ENCODE peak calls at places on chromosome 4, in six cellular contexts. W, L, J, K, F and P are unnamed samples. For H3K36me3, the result is how much of the 10 kb centered on the place peaks cover.

GRCh38 chr4:143921160-143921559 is 15.8 kb upstream of the GYPE start:
- DNase-seq in W (no peak), L (no peak), J (no peak), K (no peak), F (no peak), P (no peak)

GRCh38 chr4:165326831-165327210 is 648 bp upstream of the MSMO1 start:
- DNase-seq in W (peak), L (peak), J (peak), K (peak), F (no peak), P (peak)

GRCh38 chr4:61468091-61468720 is 268.1 kb downstream of the ADGRL3 start:
- DNase-seq in W (no peak), L (no peak), J (no peak), K (no peak), F (no peak), P (no peak)

GRCh38 chr4:123889376-123889945 is 492.9 kb downstream of the SPRY1 start:
- DNase-seq in W (no peak), L (no peak), J (no peak), K (no peak), F (no peak), P (no peak)

GRCh38 chr4:78659264-78659663 is 107.7 kb downstream of the ANXA3 start:
- DNase-seq in W (no peak), L (peak), J (no peak), K (no peak), F (no peak), P (no peak)

GRCh38 chr4:71026086-71026485 is 32.6 kb downstream of the DCK start:
- DNase-seq in W (no peak), L (peak), J (no peak), K (no peak), F (no peak), P (peak)

GRCh38 chr4:82431831-82432230 is 1.4 kb downstream of the ENOPH1 start:
- DNase-seq in W (no peak), L (no peak), J (no peak), K (no peak), F (no peak), P (no peak)

GRCh38 chr4:145739840-145740239 is 59.9 kb downstream of the C4orf51 start:
- DNase-seq in W (peak), L (no peak), J (no peak), K (no peak), F (peak), P (peak)

GRCh38 chr4:3811621-3812020 is 45.4 kb downstream of the ADRA2C start:
- DNase-seq in W (no peak), L (no peak), J (no peak), K (no peak), F (no peak), P (no peak)

GRCh38 chr4:182929296-182929695 is 12.1 kb upstream of the DCTD start:
- DNase-seq in W (no peak), L (no peak), J (no peak), K (no peak), F (no peak), P (no peak)

GRCh38 chr4:5751073-5751917 is 40.3 kb downstream of the EVC start:
- DNase-seq in W (no peak), L (no peak), J (no peak), K (no peak), F (no peak), P (no peak)

GRCh38 chr4:136241221-136241986 is 1290.9 kb downstream of the PCDH18 start:
- DNase-seq in W (no peak), L (no peak), J (no peak), K (peak), F (no peak), P (no peak)

GRCh38 chr4:163748474-163748873 is 254.0 kb downstream of the TMA16 start:
- DNase-seq in W (no peak), L (no peak), J (no peak), K (no peak), F (no peak), P (no peak)

GRCh38 chr4:8537041-8537461 is 43.1 kb upstream of the GPR78 start:
- DNase-seq in W (peak), L (peak), J (no peak), K (no peak), F (peak), P (peak)

GRCh38 chr4:103244251-103244650 is 46.1 kb upstream of the CENPE start:
- DNase-seq in W (no peak), L (no peak), J (no peak), K (no peak), F (no peak), P (no peak)

GRCh38 chr4:159016527-159017137 is 86.2 kb upstream of the RAPGEF2 start:
- DNase-seq in W (peak), L (peak), J (no peak), K (peak), F (no peak), P (peak)

GRCh38 chr4:68984947-68985346 is 33.3 kb upstream of the UGT2A3 start:
- DNase-seq in W (no peak), L (peak), J (no peak), K (no peak), F (no peak), P (peak)

GRCh38 chr4:85725727-85726170 is 250.8 kb downstream of the ARHGAP24 start:
- DNase-seq in W (peak), L (peak), J (peak), K (no peak), F (peak), P (peak)

GRCh38 chr4:129014566-129015509 is 78.5 kb downstream of the SCLT1 start:
- DNase-seq in W (no peak), L (no peak), J (no peak), K (no peak), F (no peak), P (no peak)

GRCh38 chr4:51906167-51906647 is 63.3 kb downstream of the DCUN1D4 start:
- DNase-seq in W (no peak), L (no peak), J (no peak), K (no peak), F (no peak), P (no peak)

GRCh38 chr4:41517747-41518146 is 20.2 kb upstream of the LIMCH1 start:
- DNase-seq in W (no peak), L (no peak), J (no peak), K (no peak), F (no peak), P (no peak)

GRCh38 chr4:6779667-6780565 is 2.6 kb upstream of the KIAA0232 start:
- DNase-seq in W (no peak), L (no peak), J (no peak), K (peak), F (no peak), P (no peak)

DNA sequence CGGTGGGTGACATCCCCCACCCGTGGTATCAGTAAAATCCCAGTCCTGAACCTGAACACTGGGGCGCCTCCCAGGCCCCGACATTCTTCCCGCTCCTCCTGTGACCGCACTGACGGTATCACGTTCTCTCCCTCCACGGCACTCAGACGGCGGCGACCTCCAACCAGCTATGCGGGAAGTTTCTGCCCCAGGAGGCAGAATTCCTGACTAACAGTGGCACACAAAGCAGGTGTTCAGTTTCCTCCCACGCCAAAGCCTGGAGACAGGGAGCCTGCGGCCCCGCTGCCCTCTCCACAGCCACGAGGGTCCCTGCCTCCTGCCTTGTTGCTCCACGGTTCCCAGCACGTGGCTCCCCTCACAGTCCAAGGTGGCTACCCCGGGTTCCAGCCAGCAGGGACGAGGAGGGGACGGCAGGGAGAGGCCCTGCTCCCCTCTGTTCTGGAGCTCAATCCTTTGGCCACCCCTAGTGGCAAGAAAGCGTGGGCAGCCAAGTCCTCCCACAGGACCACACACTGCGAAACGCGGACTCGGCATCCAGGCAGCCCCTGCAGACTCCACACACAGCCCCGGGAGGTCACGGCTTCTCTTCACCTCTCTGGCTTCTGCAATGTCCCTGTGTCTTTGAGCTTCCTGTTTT is 15.2 kb downstream of the CTBP1 start:
- DNase-seq in W (no peak), L (peak), J (peak), K (no peak), F (no peak), P (no peak)
- H3K36me3 ChIP-seq in W (under half), L (under half), J (half or more), K (under half), F (half or more), P (under half)

GRCh38 chr4:99403380-99404194 is 31.6 kb downstream of the ADH7 start:
- DNase-seq in W (no peak), L (no peak), J (no peak), K (no peak), F (no peak), P (no peak)
- H3K27ac ChIP-seq in W (peak), L (peak), J (peak), K (no peak), F (peak), P (peak)

DNA sequence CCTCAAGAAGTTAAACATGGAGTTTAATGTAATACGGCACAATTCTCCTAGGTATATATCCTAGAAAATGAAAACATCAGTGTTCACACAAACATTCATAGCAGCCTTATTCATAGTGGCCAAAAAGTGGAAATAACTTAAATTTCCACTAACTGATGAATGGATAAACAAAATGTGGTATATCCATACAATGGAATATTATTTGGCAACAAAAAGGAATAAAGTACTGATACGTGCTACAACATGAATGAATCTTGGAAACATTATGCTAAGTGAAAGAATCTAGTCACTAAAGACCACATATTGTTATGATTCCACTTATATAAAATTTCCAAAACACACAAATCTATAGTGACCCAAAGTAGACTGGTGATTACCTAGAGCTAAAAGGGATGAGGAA is 14.6 kb downstream of the SDAD1 start:
- DNase-seq in W (no peak), L (no peak), J (no peak), K (no peak), F (no peak), P (no peak)
- H3K36me3 ChIP-seq in W (under half), L (under half), J (half or more), K (under half), F (half or more), P (under half)

GRCh38 chr4:122661661-122662160 is 40.8 kb upstream of the IL21 start:
- DNase-seq in W (no peak), L (no peak), J (no peak), K (no peak), F (no peak), P (no peak)
- H3K27ac ChIP-seq in W (no peak), L (no peak), J (no peak), K (no peak), F (no peak), P (no peak)

DNA sequence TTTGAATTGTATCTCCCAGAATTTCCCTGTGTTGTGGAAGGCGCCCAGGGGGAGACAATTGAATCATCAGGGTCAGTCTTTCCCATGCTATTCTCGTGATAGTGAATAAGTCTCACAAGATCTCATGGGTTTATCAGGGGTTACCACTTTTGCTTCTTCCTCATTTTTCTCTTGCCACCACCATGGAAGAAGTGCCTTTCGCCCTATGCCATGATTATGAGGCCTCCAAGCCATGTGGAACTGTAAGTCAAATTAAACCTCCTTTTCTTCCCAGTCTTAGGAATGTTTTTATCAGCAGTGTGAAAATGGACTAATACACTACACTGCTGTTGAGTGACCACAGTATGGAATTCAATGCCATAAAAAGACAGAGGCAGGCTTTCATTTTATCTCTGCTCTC is 12.2 kb downstream of the CENPC start:
- DNase-seq in W (no peak), L (no peak), J (no peak), K (no peak), F (no peak), P (no peak)
- H3K36me3 ChIP-seq in W (under half), L (under half), J (half or more), K (under half), F (half or more), P (under half)

DNA sequence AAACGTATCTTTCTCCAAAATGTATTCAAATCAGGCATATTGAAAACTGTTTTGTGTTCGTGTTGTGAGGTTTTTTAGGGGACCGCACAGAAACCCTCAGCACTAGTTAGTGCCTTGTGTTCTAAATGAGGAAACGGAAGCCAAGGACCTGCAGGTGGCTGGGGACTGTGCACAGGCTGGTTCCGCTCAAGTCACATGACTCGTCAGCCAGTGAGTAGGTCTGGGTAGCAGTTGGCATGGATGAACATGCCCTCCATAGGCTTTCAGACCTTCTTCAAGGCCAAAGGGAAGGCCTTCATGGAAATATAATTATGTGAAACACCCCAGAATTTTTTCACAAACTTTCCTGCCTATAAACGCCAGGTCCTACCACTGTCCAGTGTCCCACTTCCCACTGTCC is 1.3 kb upstream of the F11 start:
- DNase-seq in W (no peak), L (peak), J (no peak), K (no peak), F (no peak), P (no peak)
- H3K27ac ChIP-seq in W (no peak), L (peak), J (no peak), K (no peak), F (no peak), P (no peak)

DNA sequence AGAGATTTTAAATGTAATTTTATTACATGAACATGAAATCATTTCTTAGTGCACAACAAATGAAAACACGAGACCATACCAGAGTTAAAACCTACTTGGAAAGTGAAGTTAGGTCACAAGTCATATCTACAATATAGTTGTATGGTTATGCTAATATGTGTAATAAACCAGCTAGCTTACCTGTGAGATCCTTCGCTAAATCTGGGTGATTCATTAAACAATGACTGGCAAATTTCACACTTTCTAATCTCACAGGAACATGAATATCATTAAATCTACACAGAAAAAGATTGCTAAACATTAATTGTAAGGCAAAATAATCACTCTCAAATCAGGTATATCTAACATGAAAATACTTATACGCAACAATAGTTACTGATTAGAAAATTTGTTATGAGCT is 67.6 kb downstream of the PDS5A start:
- DNase-seq in W (no peak), L (no peak), J (no peak), K (no peak), F (no peak), P (no peak)
- H3K36me3 ChIP-seq in W (under half), L (under half), J (half or more), K (under half), F (half or more), P (under half)

DNA sequence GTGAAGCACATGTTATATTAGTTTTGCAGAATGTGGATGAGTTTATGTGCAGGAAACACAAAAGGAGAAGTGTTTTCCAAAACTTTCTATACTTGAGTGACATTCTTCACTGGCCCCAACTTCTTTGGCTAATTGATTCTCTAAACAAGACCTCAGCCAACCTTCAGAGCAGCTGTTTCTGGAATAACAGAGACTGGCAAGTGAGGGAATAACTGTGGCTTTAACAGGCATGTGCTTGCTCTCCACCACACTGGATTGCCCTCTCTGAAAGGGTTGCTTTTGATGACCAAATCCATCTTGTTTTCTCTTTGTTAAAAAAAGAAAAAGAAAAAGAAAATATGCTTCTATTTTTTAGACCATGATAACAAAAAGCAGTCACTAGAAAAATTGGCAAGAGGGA is 294.9 kb upstream of the NR3C2 start:
- DNase-seq in W (no peak), L (no peak), J (no peak), K (no peak), F (no peak), P (peak)
- H3K27ac ChIP-seq in W (no peak), L (no peak), J (no peak), K (no peak), F (no peak), P (peak)

GRCh38 chr4:98879515-98879914 is 49.4 kb downstream of the EIF4E start:
- DNase-seq in W (no peak), L (no peak), J (no peak), K (no peak), F (no peak), P (no peak)
- H3K36me3 ChIP-seq in W (under half), L (under half), J (half or more), K (under half), F (half or more), P (under half)